ENCODE peak calls at places on chromosomes 16 and 17, in seven cellular contexts. One of them, this sample, is unnamed.

GRCh38 chr16:29824589-29825144 is 4.4 kb downstream of the MVP start:
- DNase-seq in naive thymus-derived CD8-positive, alpha-beta T cell: no peak
- DNase-seq in lung microvascular endothelial cell: peak; percentile 85
- DNase-seq in NCI-H1436: no peak
- DNase-seq in Kasumi-1: no peak
- DNase-seq in NCI-H1930: no peak
- DNase-seq in left kidney: no peak
- DNase-seq in this sample: peak; percentile 63

GRCh38 chr17:75407655-75408352 is 2.3 kb upstream of the GRB2 start:
- DNase-seq in NCI-H1930: no peak
- DNase-seq in left kidney: no peak
- DNase-seq in NCI-H1436: no peak
- DNase-seq in naive thymus-derived CD8-positive, alpha-beta T cell: no peak
- DNase-seq in Kasumi-1: no peak
- DNase-seq in lung microvascular endothelial cell: no peak
- DNase-seq in this sample: no peak

GRCh38 chr16:946048-946395 is 24.8 kb downstream of the LMF1 start:
- DNase-seq in NCI-H1930: no peak
- DNase-seq in NCI-H1436: no peak
- DNase-seq in Kasumi-1: no peak
- DNase-seq in lung microvascular endothelial cell: no peak
- DNase-seq in left kidney: no peak
- DNase-seq in naive thymus-derived CD8-positive, alpha-beta T cell: no peak
- DNase-seq in this sample: no peak

GRCh38 chr16:30747331-30747730 is 894 bp upstream of the PHKG2 start:
- DNase-seq in naive thymus-derived CD8-positive, alpha-beta T cell: no peak
- DNase-seq in NCI-H1930: no peak
- DNase-seq in left kidney: no peak
- DNase-seq in lung microvascular endothelial cell: no peak
- DNase-seq in Kasumi-1: no peak
- DNase-seq in NCI-H1436: no peak
- DNase-seq in this sample: peak; percentile 52

GRCh38 chr17:82772026-82772425 is 20.2 kb downstream of the TBCD start:
- DNase-seq in NCI-H1436: no peak
- DNase-seq in left kidney: no peak
- DNase-seq in naive thymus-derived CD8-positive, alpha-beta T cell: no peak
- DNase-seq in lung microvascular endothelial cell: no peak
- DNase-seq in NCI-H1930: no peak
- DNase-seq in Kasumi-1: peak; percentile 18
- DNase-seq in this sample: no peak

GRCh38 chr16:7976125-7976524 is 614.2 kb downstream of the TMEM114 start:
- DNase-seq in NCI-H1930: no peak
- DNase-seq in naive thymus-derived CD8-positive, alpha-beta T cell: no peak
- DNase-seq in lung microvascular endothelial cell: no peak
- DNase-seq in NCI-H1436: no peak
- DNase-seq in left kidney: no peak
- DNase-seq in Kasumi-1: no peak
- DNase-seq in this sample: no peak

GRCh38 chr17:17216776-17217175 is 10.6 kb upstream of the PLD6 start:
- DNase-seq in left kidney: no peak
- DNase-seq in naive thymus-derived CD8-positive, alpha-beta T cell: no peak
- DNase-seq in NCI-H1930: no peak
- DNase-seq in lung microvascular endothelial cell: no peak
- DNase-seq in NCI-H1436: no peak
- DNase-seq in Kasumi-1: no peak
- DNase-seq in this sample: no peak

GRCh38 chr17:28381141-28381825 is 9.8 kb downstream of the SARM1 start:
- DNase-seq in Kasumi-1: no peak
- DNase-seq in lung microvascular endothelial cell: peak; percentile 27
- DNase-seq in NCI-H1930: no peak
- DNase-seq in left kidney: peak; percentile 81
- DNase-seq in naive thymus-derived CD8-positive, alpha-beta T cell: no peak
- DNase-seq in NCI-H1436: no peak
- DNase-seq in this sample: no peak

GRCh38 chr17:47999612-48000011 is 28.7 kb downstream of the CDK5RAP3 start:
- DNase-seq in naive thymus-derived CD8-positive, alpha-beta T cell: no peak
- DNase-seq in Kasumi-1: no peak
- DNase-seq in left kidney: no peak
- DNase-seq in NCI-H1930: no peak
- DNase-seq in lung microvascular endothelial cell: peak; percentile 61
- DNase-seq in NCI-H1436: peak; percentile 51
- DNase-seq in this sample: peak; percentile 41

GRCh38 chr16:16141141-16141540 is 82.2 kb downstream of the ABCC6 start:
- DNase-seq in left kidney: no peak
- DNase-seq in naive thymus-derived CD8-positive, alpha-beta T cell: no peak
- DNase-seq in lung microvascular endothelial cell: no peak
- DNase-seq in NCI-H1930: no peak
- DNase-seq in NCI-H1436: no peak
- DNase-seq in Kasumi-1: no peak
- DNase-seq in this sample: no peak

GRCh38 chr17:65850486-65850885 is 289.0 kb upstream of the AXIN2 start:
- DNase-seq in left kidney: no peak
- DNase-seq in NCI-H1436: no peak
- DNase-seq in naive thymus-derived CD8-positive, alpha-beta T cell: no peak
- DNase-seq in lung microvascular endothelial cell: peak; percentile 61
- DNase-seq in NCI-H1930: no peak
- DNase-seq in Kasumi-1: no peak
- DNase-seq in this sample: peak; percentile 73

GRCh38 chr16:57310801-57311200 is 26.3 kb upstream of the PLLP start:
- DNase-seq in naive thymus-derived CD8-positive, alpha-beta T cell: no peak
- DNase-seq in lung microvascular endothelial cell: no peak
- DNase-seq in NCI-H1436: no peak
- DNase-seq in NCI-H1930: no peak
- DNase-seq in Kasumi-1: no peak
- DNase-seq in left kidney: no peak
- DNase-seq in this sample: no peak

GRCh38 chr16:50372611-50373344 is 4.0 kb upstream of the BRD7 start:
- DNase-seq in left kidney: peak; percentile 54
- DNase-seq in lung microvascular endothelial cell: no peak
- DNase-seq in NCI-H1436: no peak
- DNase-seq in naive thymus-derived CD8-positive, alpha-beta T cell: no peak
- DNase-seq in Kasumi-1: no peak
- DNase-seq in NCI-H1930: no peak
- DNase-seq in this sample: peak; percentile 35

GRCh38 chr17:16048797-16049449 is 49.3 kb downstream of the TTC19 start:
- DNase-seq in NCI-H1436: no peak
- DNase-seq in Kasumi-1: no peak
- DNase-seq in NCI-H1930: no peak
- DNase-seq in naive thymus-derived CD8-positive, alpha-beta T cell: no peak
- DNase-seq in left kidney: no peak
- DNase-seq in lung microvascular endothelial cell: no peak
- DNase-seq in this sample: no peak

GRCh38 chr17:58380207-58381123 is 28.5 kb upstream of the SUPT4H1 start:
- DNase-seq in NCI-H1930: no peak
- DNase-seq in lung microvascular endothelial cell: no peak
- DNase-seq in naive thymus-derived CD8-positive, alpha-beta T cell: no peak
- DNase-seq in NCI-H1436: no peak
- DNase-seq in Kasumi-1: no peak
- DNase-seq in left kidney: no peak
- DNase-seq in this sample: no peak

GRCh38 chr16:47065766-47066688 is 77.7 kb downstream of the NETO2 start:
- DNase-seq in NCI-H1436: no peak
- DNase-seq in naive thymus-derived CD8-positive, alpha-beta T cell: no peak
- DNase-seq in Kasumi-1: no peak
- DNase-seq in left kidney: peak; percentile 21
- DNase-seq in NCI-H1930: no peak
- DNase-seq in lung microvascular endothelial cell: no peak
- DNase-seq in this sample: no peak

GRCh38 chr17:31095239-31096105 is 695 bp downstream of the NF1 start:
- DNase-seq in left kidney: peak; percentile 95
- DNase-seq in naive thymus-derived CD8-positive, alpha-beta T cell: no peak
- DNase-seq in Kasumi-1: peak; percentile 36
- DNase-seq in NCI-H1436: peak; percentile 52
- DNase-seq in lung microvascular endothelial cell: peak; percentile 56
- DNase-seq in NCI-H1930: no peak
- DNase-seq in this sample: peak; percentile 31

GRCh38 chr17:47966079-47966519 is 4.8 kb upstream of the CDK5RAP3 start:
- DNase-seq in left kidney: no peak
- DNase-seq in Kasumi-1: no peak
- DNase-seq in NCI-H1930: no peak
- DNase-seq in NCI-H1436: no peak
- DNase-seq in lung microvascular endothelial cell: no peak
- DNase-seq in naive thymus-derived CD8-positive, alpha-beta T cell: no peak
- DNase-seq in this sample: peak; percentile 45

GRCh38 chr16:85573696-85574641 is 39.2 kb upstream of the GSE1 start:
- DNase-seq in Kasumi-1: peak; percentile 26
- DNase-seq in naive thymus-derived CD8-positive, alpha-beta T cell: no peak
- DNase-seq in lung microvascular endothelial cell: peak; percentile 61
- DNase-seq in NCI-H1930: no peak
- DNase-seq in NCI-H1436: no peak
- DNase-seq in left kidney: peak; percentile 97
- DNase-seq in this sample: peak; percentile 63

GRCh38 chr17:11086623-11087022 is 154.4 kb upstream of the SHISA6 start:
- DNase-seq in left kidney: no peak
- DNase-seq in Kasumi-1: no peak
- DNase-seq in naive thymus-derived CD8-positive, alpha-beta T cell: no peak
- DNase-seq in NCI-H1436: no peak
- DNase-seq in NCI-H1930: no peak
- DNase-seq in lung microvascular endothelial cell: no peak
- DNase-seq in this sample: no peak

GRCh38 chr17:2090210-2090641 is 35.3 kb downstream of the HIC1 start:
- DNase-seq in NCI-H1436: no peak
- DNase-seq in NCI-H1930: no peak
- DNase-seq in left kidney: no peak
- DNase-seq in naive thymus-derived CD8-positive, alpha-beta T cell: no peak
- DNase-seq in Kasumi-1: no peak
- DNase-seq in lung microvascular endothelial cell: no peak
- DNase-seq in this sample: no peak

GRCh38 chr17:59623151-59623550 is 3.5 kb downstream of the CLTC start:
- DNase-seq in NCI-H1436: no peak
- DNase-seq in Kasumi-1: no peak
- DNase-seq in left kidney: no peak
- DNase-seq in naive thymus-derived CD8-positive, alpha-beta T cell: no peak
- DNase-seq in NCI-H1930: no peak
- DNase-seq in lung microvascular endothelial cell: no peak
- DNase-seq in this sample: no peak

This sample was measured in AG20443.